ENCODE peak calls at places on chromosomes 5 and 9, in four cellular contexts. T, R, N and S are unnamed samples.

GRCh38 chr5:88643315-88643714 is 239.7 kb downstream of the MEF2C start:
- DNase-seq in T (no peak), R (no peak), N (no peak), S (no peak)

GRCh38 chr5:69074664-69075521 is 18.9 kb upstream of the SLC30A5 start:
- DNase-seq in T (no peak), R (no peak), N (no peak), S (no peak)

GRCh38 chr9:120878188-120879130 is 1.5 kb upstream of the PHF19 start:
- DNase-seq in T (no peak), R (peak), N (no peak), S (no peak)

GRCh38 chr5:54272746-54273145 is 37.6 kb downstream of the ARL15 start:
- DNase-seq in T (no peak), R (no peak), N (no peak), S (no peak)

GRCh38 chr5:36108758-36109245 is 42.1 kb upstream of the UGT3A2 start:
- DNase-seq in T (no peak), R (no peak), N (no peak), S (no peak)

GRCh38 chr5:27318701-27319100 is 280.3 kb upstream of the CDH9 start:
- DNase-seq in T (no peak), R (no peak), N (no peak), S (no peak)

GRCh38 chr5:10192309-10192708 is 57.4 kb downstream of the ATPSCKMT start:
- DNase-seq in T (no peak), R (no peak), N (no peak), S (no peak)

GRCh38 chr5:54013556-54014157 is 296.7 kb downstream of the ARL15 start:
- DNase-seq in T (peak), R (peak), N (no peak), S (no peak)

GRCh38 chr9:113929634-113930092 is 53.6 kb downstream of the ZNF618 start:
- DNase-seq in T (no peak), R (no peak), N (no peak), S (no peak)

GRCh38 chr5:171956314-171956713 is 50.1 kb downstream of the FBXW11 start:
- DNase-seq in T (no peak), R (no peak), N (no peak), S (no peak)

GRCh38 chr5:57320552-57320951 is 146.7 kb downstream of the GPBP1 start:
- DNase-seq in T (no peak), R (no peak), N (no peak), S (no peak)

GRCh38 chr5:96483878-96484277 is 50.8 kb upstream of the PCSK1 start:
- DNase-seq in T (peak), R (peak), N (no peak), S (no peak)

GRCh38 chr5:173626501-173626812 is 10.0 kb upstream of the BOD1 start:
- DNase-seq in T (no peak), R (no peak), N (no peak), S (no peak)

GRCh38 chr9:88646539-88646938 is 111.6 kb downstream of the NXNL2 start:
- DNase-seq in T (no peak), R (no peak), N (no peak), S (no peak)

GRCh38 chr9:26216702-26217101 is 538.5 kb upstream of the TUSC1 start:
- DNase-seq in T (no peak), R (no peak), N (no peak), S (no peak)

GRCh38 chr5:32612134-32612888 is 27.0 kb downstream of the SUB1 start:
- DNase-seq in T (no peak), R (no peak), N (no peak), S (no peak)

GRCh38 chr9:36192196-36192595 is 1.5 kb downstream of the CLTA start:
- DNase-seq in T (no peak), R (no peak), N (no peak), S (no peak)

GRCh38 chr5:72280655-72281069 is 39.4 kb downstream of the MRPS27 start:
- DNase-seq in T (peak), R (peak), N (no peak), S (no peak)

GRCh38 chr9:109967651-109968331 is 187.8 kb downstream of the PALM2AKAP2 start:
- DNase-seq in T (no peak), R (no peak), N (no peak), S (no peak)

GRCh38 chr9:109968702-109969450 is 188.9 kb downstream of the PALM2AKAP2 start:
- DNase-seq in T (no peak), R (no peak), N (no peak), S (peak)

GRCh38 chr9:109969559-109970237 is 189.7 kb downstream of the PALM2AKAP2 start:
- DNase-seq in T (no peak), R (no peak), N (no peak), S (no peak)

GRCh38 chr9:109968332-109968657 is 188.3 kb downstream of the PALM2AKAP2 start:
- DNase-seq in T (no peak), R (no peak), N (no peak), S (no peak)

GRCh38 chr9:109966643-109967368 is 186.8 kb downstream of the PALM2AKAP2 start:
- DNase-seq in T (no peak), R (no peak), N (no peak), S (no peak)
- H3K27ac ChIP-seq in T (no peak), R (no peak), N (no peak), S (no peak)

GRCh38 chr9:136939431-136939995 is 5.0 kb downstream of the FBXW5 start:
- DNase-seq in T (no peak), R (no peak), N (no peak), S (no peak)

GRCh38 chr9:136941231-136942111 is 3.1 kb downstream of the FBXW5 start:
- DNase-seq in T (no peak), R (no peak), N (no peak), S (no peak)

GRCh38 chr9:136939996-136940525 is 4.5 kb downstream of the FBXW5 start:
- DNase-seq in T (no peak), R (no peak), N (no peak), S (no peak)

GRCh38 chr9:136942112-136942880 is 2.2 kb downstream of the FBXW5 start:
- DNase-seq in T (no peak), R (peak), N (no peak), S (no peak)

DNA sequence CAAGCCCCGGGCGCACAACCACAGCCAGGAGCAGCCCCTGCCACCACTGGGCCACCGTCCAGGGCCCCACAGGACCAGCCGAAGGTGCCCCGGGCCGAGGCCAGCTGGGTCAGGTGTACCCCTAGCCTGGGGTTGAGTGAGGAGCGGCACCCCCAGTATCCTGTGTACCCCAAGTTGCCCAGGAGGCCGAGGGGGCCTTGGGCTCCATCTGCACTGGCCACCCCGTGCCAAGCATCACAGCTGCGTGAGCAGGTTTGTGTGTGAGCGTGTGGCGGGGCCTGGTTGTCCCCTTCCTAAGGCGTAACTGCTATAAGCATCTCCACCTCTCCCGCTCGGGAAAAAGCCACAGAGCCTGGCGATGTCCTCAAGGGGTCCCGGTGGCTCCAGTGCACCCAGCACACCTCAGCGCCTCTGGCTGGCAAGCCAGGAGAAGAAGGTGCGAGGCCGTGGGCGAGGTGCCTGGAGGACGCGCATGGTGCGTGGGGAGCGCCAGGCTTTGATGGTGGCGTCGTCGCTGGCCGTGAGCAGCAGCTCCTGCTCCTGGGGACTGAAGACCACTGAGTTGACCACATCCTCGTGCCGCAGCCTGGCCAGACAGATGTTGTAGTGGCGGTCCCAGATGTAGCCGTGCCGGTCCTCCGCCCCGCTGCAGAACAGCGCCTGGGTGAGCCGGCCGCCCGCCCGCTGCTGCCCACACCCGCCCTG is 3.9 kb downstream of the FBXW5 start:
- DNase-seq in T (no peak), R (no peak), N (no peak), S (no peak)
- TF ChIP-seq POLR2AphosphoS5 in T (no peak), R (no peak), N (no peak), S (no peak)

GRCh38 chr9:69130456-69131441 is 43.3 kb upstream of the TJP2 start:
- DNase-seq in T (no peak), R (no peak), N (no peak), S (no peak)
- H3K27ac ChIP-seq in T (no peak), R (peak), N (peak), S (no peak)

DNA sequence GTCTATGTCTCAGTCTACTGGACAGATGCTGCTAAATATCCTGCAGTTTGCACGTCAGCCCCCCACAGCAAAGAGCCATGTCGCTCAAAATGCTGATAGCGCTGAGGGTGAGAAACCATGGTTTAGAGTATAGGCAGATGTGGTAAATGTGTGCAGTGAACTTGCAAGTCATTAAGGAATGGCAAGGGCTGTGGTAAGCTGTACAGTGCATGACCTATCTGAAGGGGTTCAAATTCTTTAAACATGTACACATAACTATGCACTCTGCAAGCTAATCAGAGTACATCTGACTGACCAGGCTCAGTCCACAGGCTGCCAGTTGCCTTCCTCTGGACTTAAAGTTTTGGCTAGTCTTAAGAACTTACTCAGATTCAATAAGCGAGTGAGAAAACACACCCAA is 170.7 kb downstream of the CFAP90 start:
- DNase-seq in T (no peak), R (no peak), N (no peak), S (no peak)
- TF ChIP-seq POLR2AphosphoS5 in T (no peak), R (no peak), N (no peak), S (no peak)